ENCODE peak calls at places on chromosomes 16 and 17, in four cellular contexts. A is SK-N-SH, E is HepG2, F is K562. V is an unnamed sample.

GRCh38 chr17:71407972-71408371 is 712.8 kb upstream of the SOX9 start:
- DNase-seq in A (peak), E (no peak), F (no peak), V (no peak)

GRCh38 chr16:68062910-68063393 is 22.2 kb upstream of the NFATC3 start:
- DNase-seq in A (no peak), E (no peak), F (no peak), V (no peak)

GRCh38 chr16:4414187-4414909 is 2.0 kb downstream of the CORO7 start:
- DNase-seq in A (no peak), E (no peak), F (no peak), V (peak)

GRCh38 chr17:50507871-50508572 is at the start of gene MYCBPAP:
- DNase-seq in A (peak), E (no peak), F (no peak), V (peak)

GRCh38 chr16:56525154-56525720 is 5.4 kb upstream of the BBS2 start:
- DNase-seq in A (peak), E (no peak), F (no peak), V (no peak)

GRCh38 chr17:8837438-8838075 is 29.9 kb downstream of the PIK3R6 start:
- DNase-seq in A (no peak), E (no peak), F (no peak), V (no peak)

GRCh38 chr16:52568495-52568894 is 21.6 kb upstream of the TOX3 start:
- DNase-seq in A (no peak), E (no peak), F (no peak), V (no peak)

GRCh38 chr17:7558544-7559306 is at the start of gene TNFSF13:
- DNase-seq in A (peak), E (no peak), F (no peak), V (no peak)

GRCh38 chr17:42287305-42288077 is 807 bp upstream of the STAT5A start:
- DNase-seq in A (peak), E (no peak), F (no peak), V (peak)

GRCh38 chr17:43816336-43817320 is 16.3 kb downstream of the MPP3 start:
- DNase-seq in A (no peak), E (no peak), F (no peak), V (no peak)

GRCh38 chr17:77471984-77472836 is 331.4 kb downstream of the SEC14L1 start:
- DNase-seq in A (peak), E (no peak), F (peak), V (no peak)

GRCh38 chr17:73261952-73262675 is 434 bp upstream of the CPSF4L start:
- DNase-seq in A (peak), E (peak), F (no peak), V (no peak)
- TF ChIP-seq NFIC in A (no peak), E (no peak), F (no peak), V (no peak)

DNA sequence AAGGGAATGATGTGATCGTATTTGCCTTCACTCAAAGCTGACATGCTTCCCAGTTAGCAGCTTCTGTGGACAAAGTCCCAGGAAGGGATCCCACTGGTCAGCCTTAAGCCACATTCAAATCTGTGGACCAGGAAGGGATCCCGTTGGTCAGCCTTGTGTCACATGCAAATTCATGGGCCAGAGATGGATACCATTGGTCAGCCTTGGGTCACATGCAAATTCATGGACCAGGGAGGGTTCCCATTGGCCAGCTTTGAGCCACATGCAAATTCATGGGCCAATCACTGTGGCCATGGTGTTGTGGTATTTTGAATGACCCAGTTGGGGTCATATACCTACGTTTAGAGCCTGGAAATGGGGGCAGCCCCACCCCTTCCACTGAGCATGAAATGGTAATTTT is 201.6 kb downstream of the HS3ST4 start:
- DNase-seq in A (no peak), E (no peak), F (peak), V (no peak)
- TF ChIP-seq NFIC in A (no peak), E (no peak), F (no peak), V (no peak)

GRCh38 chr17:67602974-67603373 is 114.8 kb upstream of the NOL11 start:
- DNase-seq in A (peak), E (peak), F (peak), V (no peak)

GRCh38 chr17:67606896-67607604 is 110.7 kb upstream of the NOL11 start:
- DNase-seq in A (peak), E (no peak), F (no peak), V (no peak)

GRCh38 chr17:67606471-67606870 is 111.3 kb upstream of the NOL11 start:
- DNase-seq in A (peak), E (no peak), F (no peak), V (no peak)

GRCh38 chr17:67602439-67602838 is 115.3 kb upstream of the NOL11 start:
- DNase-seq in A (no peak), E (no peak), F (no peak), V (no peak)

GRCh38 chr17:67605259-67605912 is 112.3 kb upstream of the NOL11 start:
- DNase-seq in A (peak), E (no peak), F (no peak), V (no peak)
- TF ChIP-seq NFIC in A (no peak), E (no peak), F (no peak), V (no peak)

GRCh38 chr17:32268734-32269288 is 3.2 kb downstream of the RHBDL3 start:
- DNase-seq in A (no peak), E (no peak), F (no peak), V (no peak)

GRCh38 chr17:32271844-32272243 is 6.2 kb downstream of the RHBDL3 start:
- DNase-seq in A (no peak), E (no peak), F (no peak), V (no peak)

GRCh38 chr17:32266389-32267269 is 997 bp downstream of the RHBDL3 start:
- DNase-seq in A (peak), E (no peak), F (no peak), V (no peak)

GRCh38 chr17:32267690-32268205 is 2.1 kb downstream of the RHBDL3 start:
- DNase-seq in A (no peak), E (no peak), F (no peak), V (no peak)

DNA sequence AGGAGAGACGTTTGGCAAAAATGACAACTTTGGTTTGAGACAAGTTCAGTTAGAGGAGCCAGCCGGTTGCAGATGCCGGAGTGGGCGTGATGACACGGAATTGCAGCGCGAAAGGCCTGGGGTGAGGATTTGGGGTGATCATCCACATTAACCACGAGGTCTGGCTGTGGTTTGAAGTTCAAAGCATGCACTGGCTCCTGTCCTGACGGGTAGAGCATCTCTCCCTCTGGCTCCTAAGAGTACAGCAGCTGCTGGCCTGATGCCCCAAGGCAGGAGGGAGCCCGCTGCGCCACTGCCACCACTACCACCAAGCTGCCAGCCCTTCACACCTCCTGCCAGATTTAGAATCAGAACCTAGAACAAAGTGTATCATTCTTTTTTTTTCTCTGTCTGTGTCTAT is 3.7 kb downstream of the RHBDL3 start:
- DNase-seq in A (no peak), E (no peak), F (no peak), V (no peak)
- TF ChIP-seq NFIC in A (no peak), E (no peak), F (no peak), V (no peak)

GRCh38 chr17:16304832-16305231 is 48.4 kb downstream of the CENPV start:
- DNase-seq in A (peak), E (peak), F (no peak), V (no peak)
- TF ChIP-seq NFIC in A (no peak), E (no peak), F (no peak), V (no peak)

GRCh38 chr16:57610611-57611010 is 17.8 kb upstream of the ADGRG1 start:
- DNase-seq in A (no peak), E (no peak), F (no peak), V (no peak)

GRCh38 chr16:57608462-57609113 is 19.8 kb upstream of the ADGRG1 start:
- DNase-seq in A (no peak), E (no peak), F (no peak), V (no peak)

GRCh38 chr16:57611184-57611583 is 17.2 kb upstream of the ADGRG1 start:
- DNase-seq in A (no peak), E (no peak), F (no peak), V (no peak)

GRCh38 chr16:57607676-57608461 is 20.6 kb upstream of the ADGRG1 start:
- DNase-seq in A (no peak), E (no peak), F (no peak), V (no peak)

GRCh38 chr16:57609541-57610401 is 18.7 kb upstream of the ADGRG1 start:
- DNase-seq in A (peak), E (no peak), F (no peak), V (peak)
- TF ChIP-seq NFIC in A (no peak), E (no peak), F (no peak), V (peak)

DNA sequence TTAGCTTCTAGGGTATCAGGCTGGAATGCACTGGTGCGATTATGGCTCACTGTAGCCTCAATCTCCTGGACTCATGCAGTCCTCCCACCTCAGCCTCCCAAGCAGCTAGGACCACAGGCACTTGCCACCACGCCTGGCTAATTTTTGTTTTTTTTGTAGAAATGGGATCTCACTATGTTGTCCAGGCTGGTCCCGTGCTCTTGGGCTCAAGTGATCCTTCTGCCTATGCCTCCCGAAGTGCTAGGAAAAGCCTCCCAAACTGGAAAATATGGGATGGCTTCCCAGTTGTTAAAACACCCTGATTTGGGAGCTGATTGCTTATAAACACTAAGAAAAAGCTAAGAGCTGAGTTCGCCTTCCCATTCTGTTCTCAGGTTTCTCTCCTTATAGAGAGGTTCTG is 6.6 kb upstream of the ZNF263 start:
- DNase-seq in A (no peak), E (no peak), F (no peak), V (no peak)
- TF ChIP-seq NFIC in A (no peak), E (no peak), F (no peak), V (no peak)

GRCh38 chr16:1543085-1543896 is 9.8 kb downstream of the TMEM204 start:
- DNase-seq in A (peak), E (peak), F (peak), V (peak)

GRCh38 chr16:1541293-1542165 is 8.1 kb downstream of the TMEM204 start:
- DNase-seq in A (no peak), E (no peak), F (no peak), V (no peak)

GRCh38 chr16:1540556-1540855 is 7.0 kb downstream of the TMEM204 start:
- DNase-seq in A (no peak), E (no peak), F (no peak), V (no peak)

GRCh38 chr16:1542533-1542932 is 9.1 kb downstream of the TMEM204 start:
- DNase-seq in A (no peak), E (no peak), F (no peak), V (no peak)

DNA sequence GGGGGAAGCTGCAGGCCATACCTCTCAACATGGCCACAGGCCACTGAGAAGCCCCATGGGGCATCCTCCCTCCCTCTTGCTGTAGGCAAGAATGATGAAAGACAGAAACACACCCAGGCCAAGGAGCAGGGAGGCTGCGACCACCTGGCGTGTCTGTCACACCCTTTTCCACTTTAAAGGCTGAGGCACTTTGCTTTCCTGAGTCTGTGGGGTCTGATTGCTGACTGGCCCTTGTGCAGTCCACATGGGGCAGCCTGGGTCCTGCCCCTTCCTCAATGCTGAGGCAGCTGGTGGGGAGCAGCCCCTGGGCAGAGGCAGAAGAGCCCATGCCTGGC is 8.7 kb downstream of the TMEM204 start:
- DNase-seq in A (no peak), E (no peak), F (no peak), V (no peak)
- TF ChIP-seq NFIC in A (no peak), E (no peak), F (no peak), V (no peak)

V was measured in GM12878.